ENCODE peak calls at places on chromosomes 5 and 9, in eight cellular contexts. G is HCT116, C is transverse colon, T is Panc1, J is stomach, N is H1, E is HepG2, P is GM23338. R is an unnamed sample.
A peak's percentile ranks its signal among the peaks of the same experiment; 100 is the strongest.

GRCh38 chr5:91121347-91121993 is 261.6 kb downstream of the ARRDC3 start:
- DNase-seq in P (no peak), J (no peak), E (no peak), N (no peak), G (no peak), T (no peak), C (no peak), R (peak; percentile 56)

GRCh38 chr5:3429962-3430361 is 165.7 kb upstream of the IRX1 start:
- DNase-seq in N (no peak), G (no peak), T (no peak), C (no peak), J (no peak), E (no peak), P (no peak), R (no peak)

GRCh38 chr5:73442152-73442860 is 6.3 kb downstream of the FOXD1 start:
- DNase-seq in J (no peak), N (no peak), C (no peak), G (no peak), T (no peak), E (no peak), P (no peak), R (no peak)

GRCh38 chr9:89243296-89244061 is 64.9 kb upstream of the SHC3 start:
- DNase-seq in E (no peak), G (no peak), P (no peak), J (no peak), C (no peak), T (no peak), N (no peak), R (no peak)

GRCh38 chr9:91386765-91387164 is 25.0 kb upstream of the AUH start:
- DNase-seq in G (no peak), E (no peak), P (no peak), T (no peak), J (no peak), C (no peak), N (no peak), R (no peak)

GRCh38 chr9:87676976-87677775 is 48.7 kb upstream of the CTSL start:
- DNase-seq in N (no peak), P (no peak), T (no peak), E (no peak), G (no peak), J (no peak), C (no peak), R (no peak)

GRCh38 chr9:34380511-34381315 is 4.0 kb upstream of the MYORG start:
- DNase-seq in T (no peak), J (peak; percentile 82), E (peak; percentile 66), N (no peak), G (no peak), C (peak; percentile 86), P (peak; percentile 83), R (peak; percentile 61)

GRCh38 chr9:19660019-19660418 is 128.8 kb downstream of the SLC24A2 start:
- DNase-seq in C (no peak), J (no peak), P (no peak), G (no peak), N (no peak), E (no peak), T (no peak), R (no peak)

GRCh38 chr9:33263131-33263935 is 1.2 kb downstream of the BAG1 start:
- DNase-seq in E (peak; percentile 18), C (no peak), G (no peak), P (peak; percentile 32), J (no peak), N (no peak), T (no peak), R (peak; percentile 15)

GRCh38 chr9:125515281-125515680 is 191.7 kb downstream of the MAPKAP1 start:
- DNase-seq in T (no peak), E (no peak), C (no peak), N (no peak), G (no peak), J (no peak), P (no peak), R (no peak)

GRCh38 chr9:125516381-125516960 is 190.5 kb downstream of the MAPKAP1 start:
- DNase-seq in J (no peak), T (no peak), E (no peak), G (no peak), P (no peak), N (no peak), C (no peak), R (no peak)

GRCh38 chr9:125511780-125512179 is 195.2 kb downstream of the MAPKAP1 start:
- DNase-seq in E (no peak), J (no peak), P (no peak), T (no peak), C (no peak), N (no peak), G (no peak), R (peak; percentile 80)

GRCh38 chr9:125514468-125514867 is 192.5 kb downstream of the MAPKAP1 start:
- DNase-seq in T (no peak), P (no peak), G (no peak), C (no peak), N (no peak), J (no peak), E (no peak), R (no peak)

GRCh38 chr9:125513634-125514413 is 193.2 kb downstream of the MAPKAP1 start:
- DNase-seq in N (no peak), E (peak; percentile 68), J (peak; percentile 68), T (no peak), P (no peak), G (no peak), C (peak; percentile 28), R (peak; percentile 40)
- TF ChIP-seq POLR2AphosphoS5 in N (no peak), E (no peak), J (no peak), T (no peak), P (no peak), G (no peak), C (no peak), R (peak; percentile 51)

DNA sequence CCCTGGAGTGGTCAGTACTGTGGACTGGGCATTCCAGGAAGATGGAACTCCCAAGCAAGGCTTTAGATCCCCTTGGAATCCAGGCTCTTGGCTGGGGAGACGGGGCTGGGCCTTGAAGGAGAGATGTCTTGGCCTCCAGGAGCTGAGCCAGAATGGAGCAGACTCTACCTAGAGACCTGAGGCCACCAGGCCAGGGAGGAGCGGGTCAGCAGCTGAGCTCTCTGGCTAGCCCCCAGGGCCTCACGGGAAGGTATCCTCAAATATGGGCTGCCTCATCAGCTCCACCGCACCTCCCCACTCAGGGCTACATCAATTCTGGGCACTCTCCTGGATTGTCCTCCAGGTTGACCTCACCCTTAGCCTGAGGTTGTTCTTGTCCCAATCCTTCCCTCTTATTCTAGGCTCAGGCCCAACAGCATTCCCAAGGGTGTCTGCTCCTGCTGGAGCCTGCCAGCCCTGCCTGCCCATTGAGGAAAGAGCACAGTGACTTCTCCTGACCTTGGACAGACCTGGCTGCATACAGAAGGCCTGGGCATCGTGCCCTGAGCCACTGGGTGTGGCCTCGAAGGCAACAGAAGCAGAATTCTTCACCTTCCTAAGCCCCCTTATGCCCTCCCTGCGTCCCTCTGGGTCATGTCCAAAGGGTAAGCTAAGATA is 3.0 kb upstream of the PDLIM4 start:
- DNase-seq in P (no peak), T (no peak), N (no peak), E (no peak), C (peak; percentile 11), G (no peak), J (peak; percentile 71), R (no peak)
- TF ChIP-seq POLR2AphosphoS5 in P (no peak), T (no peak), N (no peak), E (no peak), C (no peak), G (no peak), J (no peak), R (no peak)

DNA sequence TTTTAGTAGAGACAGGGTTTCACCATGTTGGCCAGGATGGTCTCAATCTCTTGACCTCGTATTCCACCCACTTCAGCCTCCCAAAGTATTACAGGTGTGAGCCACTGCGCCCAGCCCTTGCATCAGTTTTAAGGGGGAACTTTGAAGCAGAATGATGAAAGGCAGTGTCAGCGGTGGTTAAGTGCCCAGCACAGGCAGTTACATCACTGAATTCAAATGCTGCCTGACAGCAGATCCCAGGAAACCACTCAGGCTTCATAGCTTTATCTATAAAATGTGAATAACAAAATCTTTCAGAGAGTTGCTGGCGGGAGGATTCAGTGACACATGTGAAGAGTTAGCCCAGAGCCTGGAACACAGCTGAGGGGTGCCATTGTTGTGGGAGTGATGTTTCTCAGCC is 26.5 kb downstream of the FGF1 start:
- DNase-seq in J (no peak), C (no peak), P (no peak), T (no peak), E (no peak), G (no peak), N (no peak), R (no peak)
- TF ChIP-seq POLR2AphosphoS5 in J (no peak), C (no peak), P (no peak), T (no peak), E (no peak), G (no peak), N (no peak), R (no peak)

DNA sequence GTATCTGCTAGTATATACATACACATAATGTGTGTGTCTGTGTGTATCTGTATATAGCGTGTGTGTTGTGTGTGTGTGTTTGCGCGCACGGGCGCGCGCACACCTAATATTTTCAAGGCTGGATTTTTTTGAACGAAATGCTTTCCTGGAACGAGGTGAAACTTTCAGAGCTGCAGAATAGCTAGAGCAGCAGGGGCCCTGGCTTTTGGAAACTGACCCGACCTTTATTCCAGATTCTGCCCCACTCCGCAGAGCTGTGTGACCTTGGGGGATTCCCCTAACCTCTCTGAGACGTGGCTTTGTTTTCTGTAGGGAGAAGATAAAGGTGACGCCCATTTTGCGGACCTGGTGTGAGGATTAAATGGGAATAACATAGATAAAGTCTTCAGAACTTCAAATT is 767 bp downstream of the FXN start:
- DNase-seq in C (peak; percentile 13), E (peak; percentile 47), P (peak; percentile 38), G (no peak), T (no peak), J (no peak), N (no peak), R (no peak)
- TF ChIP-seq POLR2AphosphoS5 in C (no peak), E (peak; percentile 30), P (no peak), G (no peak), T (no peak), J (no peak), N (no peak), R (no peak)

DNA sequence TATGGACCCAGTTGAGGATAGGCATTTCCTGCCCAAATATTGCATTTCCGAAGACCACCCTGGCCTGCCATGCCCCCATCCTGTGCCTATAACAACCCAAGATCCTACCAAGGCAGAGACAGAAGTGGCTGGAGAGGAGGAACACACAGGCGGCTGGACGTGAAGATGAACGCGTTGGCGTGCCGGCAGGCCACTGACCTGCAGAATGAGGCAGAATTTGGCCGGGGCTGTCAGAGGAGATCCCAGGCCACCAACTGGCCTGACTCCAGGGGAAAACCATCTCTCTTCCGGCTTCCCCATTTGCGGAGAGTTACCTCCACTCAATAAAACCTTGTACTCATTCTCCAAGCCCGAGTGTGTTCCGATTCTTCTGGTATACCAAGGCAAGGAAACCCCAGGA is 1507.5 kb downstream of the EFNA5 start:
- DNase-seq in G (no peak), C (no peak), J (no peak), E (no peak), P (no peak), N (no peak), T (no peak), R (no peak)
- TF ChIP-seq POLR2AphosphoS5 in G (no peak), C (no peak), J (no peak), E (no peak), P (no peak), N (no peak), T (no peak), R (no peak)

GRCh38 chr5:14406554-14406849 is 175.1 kb upstream of the OTULINL start:
- DNase-seq in T (peak; percentile 59), C (no peak), G (no peak), P (no peak), J (no peak), N (no peak), E (no peak), R (no peak)
- TF ChIP-seq POLR2AphosphoS5 in T (no peak), C (no peak), G (no peak), P (no peak), J (no peak), N (no peak), E (no peak), R (no peak)